ENCODE peak calls at places on chromosomes 13 and 19, in eight cellular contexts. G is RWPE1; Q is activated T-helper 1 cell treated with anti-CD3 and anti-CD28 coated beads, Interleukin-2, amount 50 U/mL, for 16 hours; W is HFFc6; Z is NCI-H2081; T is effector memory CD4-positive, alpha-beta T cell; B is globus pallidus; P is caudate nucleus. I is an unnamed sample.

GRCh38 chr13:32264407-32264806 is 50.8 kb downstream of the ZAR1L start:
- DNase-seq in W (peak), P (no peak), G (no peak), Z (no peak), Q (no peak), B (no peak), T (no peak), I (no peak)

GRCh38 chr13:92513672-92514071 is 712.9 kb upstream of the GPC6 start:
- DNase-seq in W (no peak), Z (no peak), T (no peak), Q (no peak), B (no peak), P (no peak), G (no peak), I (no peak)

GRCh38 chr19:32651729-32652140 is 23.2 kb downstream of the ANKRD27 start:
- DNase-seq in W (no peak), P (peak), Z (no peak), T (no peak), B (peak), Q (no peak), G (no peak), I (no peak)

GRCh38 chr13:78121459-78122348 is 203.1 kb upstream of the EDNRB start:
- DNase-seq in G (peak), W (peak), B (peak), Q (no peak), T (no peak), P (peak), Z (peak), I (peak)

GRCh38 chr19:51689751-51690358 is 3.3 kb upstream of the SPACA6 start:
- DNase-seq in B (peak), Z (no peak), P (peak), Q (no peak), T (no peak), W (no peak), G (no peak), I (no peak)

GRCh38 chr13:36837354-36838092 is 18.5 kb downstream of the RFXAP start:
- DNase-seq in W (no peak), P (no peak), G (no peak), B (no peak), Q (no peak), T (no peak), Z (no peak), I (no peak)

GRCh38 chr19:15223649-15224371 is 8.4 kb downstream of the EPHX3 start:
- DNase-seq in Z (no peak), Q (no peak), B (peak), P (peak), W (no peak), G (no peak), T (no peak), I (no peak)

GRCh38 chr13:34230271-34230670 is 412.3 kb downstream of the RFC3 start:
- DNase-seq in W (no peak), G (no peak), B (no peak), Z (no peak), T (no peak), Q (no peak), P (no peak), I (no peak)

GRCh38 chr19:30109565-30109964 is 167.5 kb downstream of the URI1 start:
- DNase-seq in G (no peak), P (no peak), W (no peak), Z (no peak), T (no peak), B (no peak), Q (no peak), I (no peak)

GRCh38 chr13:33303885-33304284 is 18.3 kb upstream of the STARD13 start:
- DNase-seq in B (no peak), P (no peak), Q (no peak), Z (no peak), T (no peak), W (no peak), G (no peak), I (no peak)

GRCh38 chr19:35991731-35992450 is 3.1 kb upstream of the SDHAF1 start:
- DNase-seq in W (no peak), Q (no peak), T (no peak), P (no peak), Z (no peak), G (no peak), B (no peak), I (no peak)

GRCh38 chr13:54241719-54242118 is 1213.1 kb downstream of the OLFM4 start:
- DNase-seq in P (no peak), G (no peak), B (no peak), T (no peak), Z (peak), Q (no peak), W (no peak), I (no peak)

GRCh38 chr19:6572217-6572616 is 18.7 kb downstream of the CD70 start:
- DNase-seq in Z (no peak), T (no peak), B (peak), P (no peak), Q (no peak), W (no peak), G (no peak), I (no peak)